ENCODE peak calls at places on chromosome 11, in nine cellular contexts. P is A549, S is tibial nerve, O is lower leg skin, M is GM12891, N is heart left ventricle, Q is ovary, K is IMR-90, B is HCT116. E is an unnamed sample.

GRCh38 chr11:71112454-71112853 is 139.9 kb downstream of the SHANK2 start:
- DNase-seq in P (no peak), S (no peak), O (no peak), M (no peak), N (no peak), Q (no peak), K (no peak), B (no peak), E (no peak)

GRCh38 chr11:115199501-115199900 is 304.7 kb downstream of the CADM1 start:
- DNase-seq in P (no peak), S (no peak), O (no peak), M (no peak), N (no peak), Q (no peak), K (peak; percentile 59), B (no peak), E (no peak)

GRCh38 chr11:38226684-38227083 is 1628.6 kb upstream of the RAG2 start:
- DNase-seq in P (no peak), S (no peak), O (no peak), M (no peak), N (no peak), Q (no peak), K (no peak), B (no peak), E (no peak)

GRCh38 chr11:77402218-77402556 is 71.7 kb downstream of the PAK1 start:
- DNase-seq in P (no peak), S (no peak), O (no peak), M (no peak), N (no peak), Q (no peak), K (no peak), B (no peak), E (no peak)

GRCh38 chr11:134486704-134487103 is 74.7 kb upstream of the B3GAT1 start:
- DNase-seq in P (no peak), S (no peak), O (no peak), M (no peak), N (no peak), Q (peak; percentile 1), K (no peak), B (no peak), E (no peak)

GRCh38 chr11:59669611-59670009 is 773 bp upstream of the PATL1 start:
- DNase-seq in P (peak; percentile 21), S (no peak), O (peak; percentile 31), M (no peak), N (peak; percentile 37), Q (peak; percentile 46), K (peak; percentile 49), B (no peak), E (peak; percentile 15)

GRCh38 chr11:93784935-93785360 is 866 bp downstream of the MED17 start:
- DNase-seq in P (no peak), S (no peak), O (no peak), M (no peak), N (no peak), Q (no peak), K (no peak), B (peak; percentile 2), E (no peak)

GRCh38 chr11:57781529-57781943 is 19.9 kb downstream of the CTNND1 start:
- DNase-seq in P (no peak), S (no peak), O (peak; percentile 41), M (no peak), N (peak; percentile 36), Q (peak; percentile 38), K (peak; percentile 33), B (peak; percentile 93), E (no peak)

DNA sequence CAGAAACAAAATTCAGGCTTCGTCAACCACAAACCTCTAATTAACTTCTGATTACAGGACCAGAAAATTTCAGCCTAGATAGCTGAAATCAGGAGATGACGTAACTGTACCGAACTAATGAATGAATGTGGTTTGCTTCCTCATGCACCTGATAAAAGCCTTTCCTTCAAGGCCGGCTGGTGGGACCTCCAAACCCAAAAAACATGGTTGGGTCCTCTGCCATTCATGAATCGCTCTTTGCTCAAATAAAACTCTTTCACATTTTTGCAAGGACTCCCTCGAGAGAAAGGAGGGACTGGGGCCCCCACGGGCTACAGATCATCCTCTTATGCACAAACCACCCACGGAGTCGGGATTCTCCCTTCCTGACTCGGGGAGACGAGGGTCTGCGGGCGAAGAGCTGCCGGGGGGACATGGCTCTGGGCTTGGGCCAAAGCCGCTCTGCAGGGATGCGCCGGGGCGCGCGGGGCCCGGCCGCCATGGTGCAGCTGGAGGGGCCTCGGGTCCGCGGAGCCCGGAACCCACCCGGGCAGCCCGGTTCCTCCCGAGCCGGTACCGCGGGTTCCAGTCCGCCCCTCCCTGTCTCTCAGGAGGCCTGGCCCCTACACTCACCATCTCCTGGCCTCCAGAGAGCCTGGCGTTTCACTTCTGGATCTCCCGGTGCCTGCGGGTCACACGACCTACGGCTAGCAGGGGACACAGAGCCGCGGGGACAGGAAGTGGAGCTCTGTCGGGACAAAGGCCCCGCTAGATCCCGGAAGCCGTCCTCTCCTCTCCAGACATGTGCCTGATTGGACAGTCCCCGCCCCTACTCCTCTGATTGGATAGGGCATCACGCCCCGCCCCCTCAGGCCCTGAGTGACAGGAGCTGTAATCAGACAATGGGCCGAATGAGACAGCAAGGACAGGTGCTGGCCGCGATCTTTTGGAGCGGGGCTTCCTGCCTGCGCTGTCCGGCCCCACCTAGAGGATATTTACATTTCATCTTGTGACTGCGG is at the start of gene ZNF195:
- DNase-seq in P (peak; percentile 99), S (peak; percentile 99), O (peak; percentile 98), M (peak; percentile 95), N (peak; percentile 98), Q (peak; percentile 97), K (peak; percentile 90), B (peak; percentile 97), E (peak; percentile 96)
- TF ChIP-seq POLR2A in P (peak; percentile 90), S (peak; percentile 66), O (no peak), M (peak; percentile 90), N (no peak), Q (peak; percentile 47), K (peak; percentile 82), B (peak; percentile 79), E (peak; percentile 89)

DNA sequence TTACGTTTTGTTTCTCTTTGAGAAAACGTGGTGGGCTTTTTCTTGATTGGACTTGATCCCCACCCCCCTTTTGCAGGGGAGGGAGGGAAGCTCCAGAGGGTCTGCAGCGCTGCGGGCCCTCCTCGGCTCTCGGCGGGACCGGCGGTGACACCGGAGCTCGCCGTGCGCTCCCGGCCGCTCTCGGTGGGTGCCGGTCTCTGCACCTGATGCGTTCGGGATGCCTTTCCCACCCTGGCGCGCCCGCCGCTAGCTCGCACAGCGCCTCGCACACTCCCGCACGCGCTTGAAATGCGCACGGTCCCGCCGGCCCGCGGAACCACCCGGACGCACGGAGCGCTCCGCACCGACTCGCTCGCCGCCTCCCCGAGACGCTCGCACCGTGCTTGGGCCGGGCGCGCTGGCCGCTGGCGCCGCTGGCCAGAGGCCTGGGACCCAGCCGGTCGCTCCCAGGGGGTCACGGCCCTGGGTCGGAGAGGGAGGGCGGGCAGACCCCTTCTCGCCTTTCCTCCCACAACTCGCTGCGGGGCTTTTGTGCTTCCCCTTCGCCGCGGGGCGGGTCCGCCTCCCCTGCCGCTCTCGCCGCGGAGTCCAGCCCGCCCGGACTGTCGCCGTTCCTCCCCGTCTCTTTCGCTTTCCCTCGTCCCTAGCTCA is 1.0 kb downstream of the ZBTB16 start:
- DNase-seq in P (no peak), S (no peak), O (no peak), M (no peak), N (peak; percentile 51), Q (no peak), K (no peak), B (no peak), E (no peak)
- TF ChIP-seq POLR2A in P (no peak), S (no peak), O (no peak), M (no peak), N (no peak), Q (peak; percentile 40), K (no peak), B (no peak), E (no peak)

GRCh38 chr11:12944889-12945288 is 64.2 kb upstream of the RASSF10 start:
- DNase-seq in P (no peak), S (no peak), O (no peak), M (no peak), N (no peak), Q (no peak), K (no peak), B (no peak), E (no peak)

GRCh38 chr11:12941671-12942070 is 67.4 kb upstream of the RASSF10 start:
- DNase-seq in P (no peak), S (no peak), O (no peak), M (no peak), N (no peak), Q (no peak), K (no peak), B (no peak), E (no peak)

GRCh38 chr11:12938590-12939247 is 70.4 kb upstream of the RASSF10 start:
- DNase-seq in P (no peak), S (no peak), O (no peak), M (no peak), N (no peak), Q (no peak), K (no peak), B (no peak), E (no peak)

GRCh38 chr11:12942157-12942556 is 67.0 kb upstream of the RASSF10 start:
- DNase-seq in P (no peak), S (no peak), O (no peak), M (no peak), N (no peak), Q (no peak), K (no peak), B (no peak), E (no peak)

GRCh38 chr11:12943276-12943675 is 65.8 kb upstream of the RASSF10 start:
- DNase-seq in P (no peak), S (no peak), O (no peak), M (no peak), N (no peak), Q (no peak), K (no peak), B (no peak), E (no peak)
- TF ChIP-seq POLR2A in P (no peak), S (no peak), O (no peak), M (no peak), N (no peak), Q (no peak), K (no peak), B (no peak), E (no peak)

GRCh38 chr11:837990-838307 is 4.4 kb downstream of the POLR2L start:
- DNase-seq in P (no peak), S (no peak), O (no peak), M (no peak), N (no peak), Q (no peak), K (no peak), B (no peak), E (no peak)

GRCh38 chr11:837189-837989 is 4.6 kb downstream of the CD151 start:
- DNase-seq in P (no peak), S (no peak), O (no peak), M (no peak), N (no peak), Q (no peak), K (no peak), B (no peak), E (no peak)

GRCh38 chr11:834371-835316 is 1.9 kb downstream of the CD151 start:
- DNase-seq in P (peak; percentile 95), S (no peak), O (no peak), M (no peak), N (peak; percentile 86), Q (no peak), K (peak; percentile 69), B (peak; percentile 72), E (peak; percentile 94)

GRCh38 chr11:836700-837099 is 3.9 kb downstream of the CD151 start:
- DNase-seq in P (no peak), S (no peak), O (no peak), M (no peak), N (no peak), Q (no peak), K (no peak), B (no peak), E (no peak)

DNA sequence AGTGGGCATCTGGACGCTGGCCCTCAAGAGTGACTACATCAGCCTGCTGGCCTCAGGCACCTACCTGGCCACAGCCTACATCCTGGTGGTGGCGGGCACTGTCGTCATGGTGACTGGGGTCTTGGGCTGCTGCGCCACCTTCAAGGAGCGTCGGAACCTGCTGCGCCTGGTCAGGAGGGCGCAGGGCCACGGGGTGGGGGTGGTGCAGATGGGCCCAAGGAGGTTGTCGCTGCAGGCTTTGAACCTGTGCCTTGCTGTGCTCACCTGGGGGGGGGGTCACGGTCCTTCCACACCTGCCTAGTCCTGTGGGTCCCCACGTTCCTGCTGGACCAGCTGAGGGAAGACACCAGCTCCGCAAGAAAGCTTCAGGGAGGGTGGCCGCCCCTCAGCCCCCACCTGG is 3.5 kb downstream of the CD151 start:
- DNase-seq in P (no peak), S (no peak), O (no peak), M (no peak), N (no peak), Q (no peak), K (no peak), B (no peak), E (no peak)
- TF ChIP-seq POLR2A in P (no peak), S (no peak), O (no peak), M (no peak), N (no peak), Q (no peak), K (no peak), B (no peak), E (no peak)